ENCODE peak calls at places on chromosomes 4 and X, in four cellular contexts. One of them, this sample, is unnamed.

GRCh38 chr4:8507624-8508023 is 67.0 kb downstream of the TRMT44 start:
- DNase-seq in activated T-cell treated with anti-CD3 and anti-CD28 coated beads, Interleukin-2, amount 50 U/mL, for 72 hours: no peak
- DNase-seq in substantia nigra: no peak
- DNase-seq in HepG2: no peak
- DNase-seq in this sample: no peak

GRCh38 chrX:150566734-150567182 is 1.7 kb upstream of the MTM1 start:
- DNase-seq in HepG2: no peak
- DNase-seq in activated T-cell treated with anti-CD3 and anti-CD28 coated beads, Interleukin-2, amount 50 U/mL, for 72 hours: no peak
- DNase-seq in substantia nigra: no peak
- DNase-seq in this sample: no peak

GRCh38 chr4:88320780-88321373 is 36.5 kb upstream of the PPM1K start:
- DNase-seq in substantia nigra: no peak
- DNase-seq in HepG2: no peak
- DNase-seq in activated T-cell treated with anti-CD3 and anti-CD28 coated beads, Interleukin-2, amount 50 U/mL, for 72 hours: peak; percentile 15
- DNase-seq in this sample: no peak

GRCh38 chr4:26619784-26620183 is 35.9 kb downstream of the TBC1D19 start:
- DNase-seq in HepG2: no peak
- DNase-seq in activated T-cell treated with anti-CD3 and anti-CD28 coated beads, Interleukin-2, amount 50 U/mL, for 72 hours: no peak
- DNase-seq in substantia nigra: no peak
- DNase-seq in this sample: no peak

GRCh38 chr4:17544205-17544604 is 29.2 kb downstream of the CLRN2 start:
- DNase-seq in substantia nigra: peak; percentile 81
- DNase-seq in HepG2: peak; percentile 98
- DNase-seq in activated T-cell treated with anti-CD3 and anti-CD28 coated beads, Interleukin-2, amount 50 U/mL, for 72 hours: no peak
- DNase-seq in this sample: peak; percentile 32

GRCh38 chr4:169540774-169541173 is 71.6 kb downstream of the NEK1 start:
- DNase-seq in HepG2: no peak
- DNase-seq in substantia nigra: no peak
- DNase-seq in activated T-cell treated with anti-CD3 and anti-CD28 coated beads, Interleukin-2, amount 50 U/mL, for 72 hours: no peak
- DNase-seq in this sample: no peak

GRCh38 chrX:20418379-20418778 is 151.7 kb upstream of the RPS6KA3 start:
- DNase-seq in activated T-cell treated with anti-CD3 and anti-CD28 coated beads, Interleukin-2, amount 50 U/mL, for 72 hours: peak; percentile 34
- DNase-seq in HepG2: no peak
- DNase-seq in substantia nigra: no peak
- DNase-seq in this sample: no peak

GRCh38 chr4:146957252-146957651 is 11.6 kb upstream of the TTC29 start:
- DNase-seq in activated T-cell treated with anti-CD3 and anti-CD28 coated beads, Interleukin-2, amount 50 U/mL, for 72 hours: no peak
- DNase-seq in HepG2: no peak
- DNase-seq in substantia nigra: no peak
- DNase-seq in this sample: no peak

GRCh38 chrX:115912372-115912897 is 258.1 kb upstream of the AGTR2 start:
- DNase-seq in HepG2: no peak
- DNase-seq in substantia nigra: no peak
- DNase-seq in activated T-cell treated with anti-CD3 and anti-CD28 coated beads, Interleukin-2, amount 50 U/mL, for 72 hours: no peak
- DNase-seq in this sample: no peak

GRCh38 chr4:16761031-16761430 is 137.4 kb downstream of the LDB2 start:
- DNase-seq in activated T-cell treated with anti-CD3 and anti-CD28 coated beads, Interleukin-2, amount 50 U/mL, for 72 hours: no peak
- DNase-seq in HepG2: no peak
- DNase-seq in substantia nigra: no peak
- DNase-seq in this sample: no peak

GRCh38 chr4:118004088-118004487 is 30.2 kb upstream of the NDST3 start:
- DNase-seq in activated T-cell treated with anti-CD3 and anti-CD28 coated beads, Interleukin-2, amount 50 U/mL, for 72 hours: no peak
- DNase-seq in HepG2: no peak
- DNase-seq in substantia nigra: no peak
- DNase-seq in this sample: no peak

GRCh38 chr4:88999392-88999791 is 57.6 kb downstream of the FAM13A start:
- DNase-seq in HepG2: no peak
- DNase-seq in activated T-cell treated with anti-CD3 and anti-CD28 coated beads, Interleukin-2, amount 50 U/mL, for 72 hours: no peak
- DNase-seq in substantia nigra: no peak
- DNase-seq in this sample: no peak

GRCh38 chrX:44012484-44013096 is 39.4 kb upstream of the NDP start:
- DNase-seq in activated T-cell treated with anti-CD3 and anti-CD28 coated beads, Interleukin-2, amount 50 U/mL, for 72 hours: peak; percentile 63
- DNase-seq in HepG2: no peak
- DNase-seq in substantia nigra: no peak
- DNase-seq in this sample: no peak

GRCh38 chr4:43316813-43317212 is 424.3 kb downstream of the GRXCR1 start:
- DNase-seq in HepG2: peak; percentile 1
- DNase-seq in activated T-cell treated with anti-CD3 and anti-CD28 coated beads, Interleukin-2, amount 50 U/mL, for 72 hours: no peak
- DNase-seq in substantia nigra: no peak
- DNase-seq in this sample: no peak

GRCh38 chr4:17494258-17494657 is 17.6 kb downstream of the QDPR start:
- DNase-seq in activated T-cell treated with anti-CD3 and anti-CD28 coated beads, Interleukin-2, amount 50 U/mL, for 72 hours: peak; percentile 5
- DNase-seq in HepG2: no peak
- DNase-seq in substantia nigra: peak; percentile 4
- DNase-seq in this sample: no peak

GRCh38 chr4:154328030-154328429 is 163.6 kb downstream of the DCHS2 start:
- DNase-seq in substantia nigra: no peak
- DNase-seq in HepG2: no peak
- DNase-seq in activated T-cell treated with anti-CD3 and anti-CD28 coated beads, Interleukin-2, amount 50 U/mL, for 72 hours: no peak
- DNase-seq in this sample: no peak

GRCh38 chrX:86039625-86040568 is 7.5 kb downstream of the CHM start:
- DNase-seq in HepG2: peak; percentile 59
- DNase-seq in substantia nigra: no peak
- DNase-seq in activated T-cell treated with anti-CD3 and anti-CD28 coated beads, Interleukin-2, amount 50 U/mL, for 72 hours: no peak
- DNase-seq in this sample: no peak

GRCh38 chr4:151356510-151356909 is 31.1 kb upstream of the SH3D19 start:
- DNase-seq in activated T-cell treated with anti-CD3 and anti-CD28 coated beads, Interleukin-2, amount 50 U/mL, for 72 hours: no peak
- DNase-seq in substantia nigra: no peak
- DNase-seq in HepG2: no peak
- DNase-seq in this sample: no peak

GRCh38 chrX:40772290-40772689 is 36.9 kb upstream of the MED14 start:
- DNase-seq in activated T-cell treated with anti-CD3 and anti-CD28 coated beads, Interleukin-2, amount 50 U/mL, for 72 hours: no peak
- DNase-seq in HepG2: no peak
- DNase-seq in substantia nigra: no peak
- DNase-seq in this sample: no peak

GRCh38 chr4:6942238-6942800 is 32.7 kb downstream of the TBC1D14 start:
- DNase-seq in substantia nigra: no peak
- DNase-seq in activated T-cell treated with anti-CD3 and anti-CD28 coated beads, Interleukin-2, amount 50 U/mL, for 72 hours: peak; percentile 31
- DNase-seq in HepG2: no peak
- DNase-seq in this sample: no peak

This sample was measured in frontal cortex.